ENCODE peak calls at places on chromosomes 11 and 22, in seven cellular contexts. D is A549, I is fibroblast of mammary gland, C is IMR-90, W is brain microvascular endothelial cell, U is AG09309, T is cardiac muscle cell. P is an unnamed sample.

GRCh38 chr11:78019808-78020207 is 3.3 kb downstream of the KCTD14 start:
- DNase-seq in D (no peak), I (no peak), C (peak), W (no peak), U (no peak), T (no peak), P (no peak)

GRCh38 chr22:33787645-33788456 is 132.4 kb downstream of the LARGE1 start:
- DNase-seq in D (no peak), I (no peak), C (peak), W (no peak), U (no peak), T (no peak), P (no peak)

GRCh38 chr11:63985812-63986155 is 454 bp upstream of the OTUB1 start:
- DNase-seq in D (no peak), I (no peak), C (no peak), W (no peak), U (no peak), T (no peak), P (no peak)

GRCh38 chr22:29635734-29636357 is 32.4 kb downstream of the NF2 start:
- DNase-seq in D (peak), I (peak), C (peak), W (no peak), U (peak), T (peak), P (peak)

GRCh38 chr11:130817608-130817944 is 98.7 kb downstream of the SNX19 start:
- DNase-seq in D (no peak), I (peak), C (peak), W (peak), U (peak), T (no peak), P (peak)

GRCh38 chr11:39741066-39741465 is 1718.4 kb downstream of the LRRC4C start:
- DNase-seq in D (no peak), I (no peak), C (no peak), W (no peak), U (no peak), T (no peak), P (no peak)

GRCh38 chr11:61958590-61958989 is 8.4 kb downstream of the BEST1 start:
- DNase-seq in D (no peak), I (no peak), C (no peak), W (no peak), U (no peak), T (no peak), P (no peak)

GRCh38 chr11:66011239-66011784 is 496 bp upstream of the CST6 start:
- DNase-seq in D (no peak), I (peak), C (peak), W (peak), U (no peak), T (no peak), P (peak)

GRCh38 chr11:66638177-66639065 is at the start of gene RBM4:
- DNase-seq in D (peak), I (peak), C (peak), W (peak), U (peak), T (peak), P (peak)

GRCh38 chr11:94201004-94201465 is 72.4 kb downstream of the PANX1 start:
- DNase-seq in D (peak), I (peak), C (peak), W (peak), U (no peak), T (no peak), P (peak)

GRCh38 chr22:17106785-17107546 is 14.2 kb downstream of the TMEM121B start:
- DNase-seq in D (no peak), I (no peak), C (no peak), W (no peak), U (no peak), T (no peak), P (no peak)

GRCh38 chr22:50531546-50532352 is 1.9 kb upstream of the TYMP start:
- DNase-seq in D (no peak), I (peak), C (peak), W (peak), U (no peak), T (peak), P (peak)

GRCh38 chr11:112805658-112806057 is 155.6 kb upstream of the NCAM1 start:
- DNase-seq in D (no peak), I (no peak), C (no peak), W (no peak), U (no peak), T (no peak), P (no peak)

GRCh38 chr22:30304495-30305244 is 15.4 kb upstream of the CASTOR1 start:
- DNase-seq in D (no peak), I (no peak), C (no peak), W (no peak), U (no peak), T (no peak), P (no peak)

GRCh38 chr22:23036684-23037428 is 33.5 kb upstream of the GNAZ start:
- DNase-seq in D (no peak), I (peak), C (peak), W (no peak), U (peak), T (no peak), P (peak)

GRCh38 chr11:113014731-113015455 is 53.7 kb downstream of the NCAM1 start:
- DNase-seq in D (no peak), I (no peak), C (no peak), W (no peak), U (no peak), T (peak), P (peak)

GRCh38 chr11:96486890-96487633 is 97.2 kb downstream of the JRKL start:
- DNase-seq in D (no peak), I (no peak), C (peak), W (peak), U (no peak), T (peak), P (peak)

GRCh38 chr11:120123946-120124345 is 14.0 kb downstream of the TRIM29 start:
- DNase-seq in D (no peak), I (no peak), C (no peak), W (no peak), U (no peak), T (no peak), P (no peak)

GRCh38 chr11:8192896-8193209 is 24.0 kb upstream of the RIC3 start:
- DNase-seq in D (no peak), I (no peak), C (no peak), W (no peak), U (no peak), T (no peak), P (no peak)

GRCh38 chr11:59960502-59961381 is 3.1 kb upstream of the OOSP4A start:
- DNase-seq in D (no peak), I (no peak), C (no peak), W (no peak), U (no peak), T (peak), P (no peak)

GRCh38 chr11:44654596-44654995 is 72.2 kb upstream of the TSPAN18 start:
- DNase-seq in D (no peak), I (no peak), C (no peak), W (no peak), U (no peak), T (no peak), P (no peak)

GRCh38 chr22:35409783-35410662 is 10.1 kb downstream of the MCM5 start:
- DNase-seq in D (no peak), I (no peak), C (no peak), W (no peak), U (no peak), T (no peak), P (no peak)

GRCh38 chr11:16815047-16815767 is 76.8 kb downstream of the C11orf58 start:
- DNase-seq in D (no peak), I (peak), C (peak), W (no peak), U (peak), T (no peak), P (peak)

GRCh38 chr22:42365337-42365865 is 66.8 kb downstream of the NFAM1 start:
- DNase-seq in D (no peak), I (no peak), C (no peak), W (no peak), U (no peak), T (peak), P (no peak)

GRCh38 chr22:24095816-24096215 is 84.7 kb downstream of the CABIN1 start:
- DNase-seq in D (no peak), I (no peak), C (no peak), W (no peak), U (no peak), T (no peak), P (peak)

GRCh38 chr11:114102993-114103896 is 43.7 kb downstream of the ZBTB16 start:
- DNase-seq in D (no peak), I (no peak), C (no peak), W (no peak), U (no peak), T (no peak), P (no peak)

GRCh38 chr11:65743928-65744698 is 23.5 kb upstream of the RNASEH2C start:
- DNase-seq in D (peak), I (peak), C (no peak), W (no peak), U (no peak), T (peak), P (peak)

GRCh38 chr11:84130646-84131427 is 844.7 kb upstream of the CCDC90B start:
- DNase-seq in D (no peak), I (peak), C (no peak), W (no peak), U (no peak), T (no peak), P (no peak)

GRCh38 chr22:47549741-47550340 is 787.4 kb downstream of the TBC1D22A start:
- DNase-seq in D (no peak), I (no peak), C (no peak), W (no peak), U (no peak), T (no peak), P (no peak)

GRCh38 chr11:35083181-35084061 is 55.5 kb upstream of the CD44 start:
- DNase-seq in D (peak), I (peak), C (peak), W (peak), U (peak), T (no peak), P (peak)

GRCh38 chr11:9850224-9850895 is 186.5 kb downstream of the SWAP70 start:
- DNase-seq in D (no peak), I (no peak), C (peak), W (no peak), U (no peak), T (no peak), P (peak)

GRCh38 chr22:50327711-50328019 is 853 bp upstream of the DENND6B start:
- DNase-seq in D (no peak), I (no peak), C (no peak), W (no peak), U (no peak), T (no peak), P (no peak)

GRCh38 chr11:72758690-72759389 is 6.6 kb upstream of the ARAP1 start:
- DNase-seq in D (no peak), I (peak), C (peak), W (peak), U (no peak), T (peak), P (peak)

GRCh38 chr11:106493751-106494150 is 416.3 kb downstream of the AASDHPPT start:
- DNase-seq in D (no peak), I (peak), C (peak), W (no peak), U (peak), T (no peak), P (no peak)

GRCh38 chr11:556175-556699 is 4.3 kb downstream of the LMNTD2 start:
- DNase-seq in D (no peak), I (no peak), C (no peak), W (no peak), U (no peak), T (peak), P (no peak)
- H3K4me3 ChIP-seq in D (no peak), I (no peak), C (no peak), W (no peak), U (no peak), T (no peak), P (no peak)

GRCh38 chr22:43894122-43894521 is 2.3 kb upstream of the PNPLA5 start:
- DNase-seq in D (no peak), I (no peak), C (no peak), W (no peak), U (no peak), T (no peak), P (no peak)

GRCh38 chr22:43893266-43893665 is 1.5 kb upstream of the PNPLA5 start:
- DNase-seq in D (no peak), I (no peak), C (no peak), W (no peak), U (no peak), T (no peak), P (no peak)

GRCh38 chr22:43897751-43898261 is 6.0 kb upstream of the PNPLA5 start:
- DNase-seq in D (no peak), I (peak), C (peak), W (peak), U (no peak), T (no peak), P (peak)

GRCh38 chr22:43892183-43892894 is 526 bp upstream of the PNPLA5 start:
- DNase-seq in D (no peak), I (no peak), C (no peak), W (no peak), U (no peak), T (no peak), P (no peak)

GRCh38 chr22:43895986-43896645 is 4.3 kb upstream of the PNPLA5 start:
- DNase-seq in D (no peak), I (no peak), C (no peak), W (no peak), U (no peak), T (no peak), P (no peak)
- TF ChIP-seq CTCF in D (no peak), I (no peak), C (no peak), W (peak), U (no peak), T (no peak), P (no peak)

GRCh38 chr22:39524089-39524752 is 3.9 kb downstream of the ATF4 start:
- DNase-seq in D (no peak), I (no peak), C (no peak), W (no peak), U (no peak), T (no peak), P (no peak)

GRCh38 chr22:39520874-39521857 is 804 bp downstream of the ATF4 start:
- DNase-seq in D (no peak), I (peak), C (peak), W (peak), U (no peak), T (peak), P (peak)

GRCh38 chr22:39520054-39520873 is at the start of gene ATF4:
- DNase-seq in D (peak), I (peak), C (peak), W (peak), U (peak), T (peak), P (peak)

GRCh38 chr22:39524753-39525657 is 4.6 kb downstream of the ATF4 start:
- DNase-seq in D (no peak), I (no peak), C (no peak), W (no peak), U (no peak), T (no peak), P (no peak)

DNA sequence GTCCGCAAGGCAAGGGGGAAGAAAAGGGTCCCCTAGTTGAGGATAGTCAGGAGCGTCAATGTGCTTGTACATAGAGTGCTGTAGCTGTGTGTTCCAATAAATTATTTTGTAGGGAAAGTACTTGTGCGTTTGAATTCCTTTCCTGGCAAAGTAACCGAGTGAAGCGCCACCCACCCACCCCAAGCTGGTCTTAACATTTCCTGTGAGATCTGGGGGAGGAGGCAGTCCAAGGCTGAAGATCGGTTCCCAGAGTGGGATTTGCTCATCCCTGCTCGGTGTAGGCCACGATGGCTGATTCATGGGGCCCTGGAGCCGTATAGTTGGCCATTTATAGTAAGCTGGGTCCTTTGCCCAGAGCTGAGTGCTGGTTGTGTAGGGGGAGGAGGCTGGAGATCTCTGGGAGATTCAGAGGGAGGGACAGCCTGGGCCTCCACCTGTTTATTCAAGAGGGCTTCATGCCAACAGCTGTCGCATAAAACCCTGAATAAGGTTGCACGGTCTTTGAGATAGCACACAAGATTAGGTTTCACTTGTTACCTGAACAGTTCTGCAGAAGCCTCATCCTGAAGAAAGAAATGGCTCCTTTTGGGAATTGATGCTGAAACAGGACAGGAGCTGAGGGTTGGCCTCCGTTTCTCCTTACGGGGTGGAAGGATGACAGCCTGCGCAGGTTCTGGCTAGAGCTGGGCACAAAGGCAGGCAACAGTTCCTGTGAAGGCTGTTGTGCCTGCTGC is 2.4 kb downstream of the ATF4 start:
- DNase-seq in D (peak), I (peak), C (peak), W (no peak), U (peak), T (peak), P (peak)
- H3K4me3 ChIP-seq in D (peak), I (peak), C (peak), W (peak), U (peak), T (peak), P (peak)

GRCh38 chr22:19822301-19823117 is 32.2 kb downstream of the GNB1L start:
- DNase-seq in D (no peak), I (no peak), C (no peak), W (no peak), U (no peak), T (peak), P (no peak)

GRCh38 chr22:19819911-19820879 is 34.5 kb downstream of the GNB1L start:
- DNase-seq in D (no peak), I (no peak), C (no peak), W (no peak), U (no peak), T (no peak), P (no peak)

GRCh38 chr22:19821523-19822300 is 33.0 kb downstream of the GNB1L start:
- DNase-seq in D (no peak), I (no peak), C (no peak), W (no peak), U (no peak), T (no peak), P (no peak)

GRCh38 chr22:19819209-19819910 is 35.3 kb downstream of the GNB1L start:
- DNase-seq in D (no peak), I (no peak), C (no peak), W (no peak), U (no peak), T (no peak), P (no peak)

DNA sequence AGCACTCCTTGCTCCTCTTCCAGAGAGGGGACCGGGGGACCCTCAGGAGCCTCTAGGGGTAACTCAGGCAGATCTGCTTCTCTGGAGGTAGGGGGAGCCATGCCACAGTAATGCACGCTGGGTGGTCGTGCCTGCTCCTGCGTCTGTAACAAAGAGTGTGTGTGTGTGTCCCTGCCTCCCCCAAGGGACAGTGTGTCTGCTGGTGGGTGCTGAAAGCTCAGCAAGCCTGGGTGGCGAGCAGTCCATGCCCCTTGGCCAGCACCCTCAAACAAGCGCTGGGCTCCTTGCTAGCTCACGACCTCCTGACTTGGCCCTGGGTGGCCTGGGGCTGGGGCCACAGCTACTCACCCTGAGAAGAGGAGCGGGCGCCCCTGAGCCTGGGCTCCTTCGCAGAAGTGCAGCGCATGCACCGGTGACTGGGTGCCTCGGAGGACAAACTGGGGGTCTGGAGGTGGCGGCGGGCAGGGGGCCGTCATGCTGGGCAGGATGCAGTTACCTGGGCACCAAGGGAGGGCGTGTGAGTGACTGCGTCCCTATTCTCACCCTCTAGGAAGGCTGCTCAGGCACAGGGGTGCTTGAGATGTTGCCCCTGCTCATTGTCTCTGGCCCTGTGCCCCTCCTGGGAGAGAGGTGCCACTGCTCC is 33.7 kb downstream of the GNB1L start:
- DNase-seq in D (no peak), I (no peak), C (no peak), W (no peak), U (no peak), T (no peak), P (no peak)
- TF ChIP-seq CTCF in D (no peak), I (no peak), C (no peak), W (peak), U (no peak), T (no peak), P (no peak)

GRCh38 chr11:31828217-31828616 is 17.1 kb upstream of the PAX6 start:
- DNase-seq in D (no peak), I (no peak), C (no peak), W (no peak), U (no peak), T (no peak), P (no peak)
- H3K4me3 ChIP-seq in D (no peak), I (no peak), C (no peak), W (no peak), U (no peak), T (no peak), P (no peak)

GRCh38 chr11:1921576-1922141 is 2.2 kb downstream of the TNNT3 start:
- DNase-seq in D (no peak), I (peak), C (no peak), W (no peak), U (no peak), T (no peak), P (no peak)
- TF ChIP-seq CTCF in D (no peak), I (no peak), C (no peak), W (no peak), U (no peak), T (no peak), P (no peak)

DNA sequence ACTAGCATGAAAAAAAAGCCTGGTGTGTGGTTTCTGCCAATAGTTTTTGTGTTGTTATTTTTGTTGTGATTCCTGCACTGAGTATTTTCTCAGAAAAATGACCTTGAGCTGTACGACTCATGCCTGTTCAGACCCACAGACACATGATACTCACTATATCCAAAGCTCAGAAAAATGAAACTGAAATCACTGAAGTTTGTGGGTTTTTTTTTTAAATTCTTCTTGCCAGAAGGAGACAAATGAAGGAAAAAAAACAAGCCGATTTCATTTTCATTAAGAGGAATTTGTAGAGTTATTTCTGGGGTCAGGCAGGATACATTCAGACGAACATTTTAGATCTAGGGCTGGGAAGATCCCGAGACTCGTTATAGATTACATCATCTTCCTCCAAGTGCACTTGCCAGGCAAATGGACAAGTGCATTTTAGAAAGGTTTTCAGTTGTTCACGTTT is 60.4 kb downstream of the BMAL1 start:
- DNase-seq in D (peak), I (peak), C (peak), W (peak), U (peak), T (no peak), P (peak)
- H3K4me3 ChIP-seq in D (peak), I (peak), C (peak), W (peak), U (peak), T (no peak), P (peak)